ENCODE peak calls at places on chromosomes 6 and 20, in five cellular contexts. Z, I, C, X and R are unnamed samples.

GRCh38 chr20:46415773-46416172 is 9.4 kb upstream of the ELMO2 start:
- DNase-seq in Z (no peak), I (no peak), C (no peak), X (no peak), R (no peak)

GRCh38 chr6:161161889-161162624 is 111.8 kb downstream of the AGPAT4 start:
- DNase-seq in Z (peak; percentile 59), I (no peak), C (peak; percentile 20), X (peak; percentile 44), R (peak; percentile 57)

GRCh38 chr6:91081452-91082067 is 494.7 kb upstream of the MAP3K7 start:
- DNase-seq in Z (peak; percentile 40), I (peak; percentile 16), C (peak; percentile 40), X (peak; percentile 79), R (peak; percentile 68)

GRCh38 chr20:8443464-8444072 is 311.5 kb downstream of the PLCB1 start:
- DNase-seq in Z (no peak), I (no peak), C (no peak), X (no peak), R (no peak)

GRCh38 chr6:111175135-111175534 is 87.8 kb downstream of the SLC16A10 start:
- DNase-seq in Z (no peak), I (peak; percentile 10), C (no peak), X (peak; percentile 68), R (no peak)

GRCh38 chr6:141744971-141745370 is 387.8 kb upstream of the GJE1 start:
- DNase-seq in Z (peak; percentile 53), I (peak; percentile 16), C (no peak), X (no peak), R (peak; percentile 46)

GRCh38 chr6:110999634-111000270 is 17.9 kb downstream of the RPF2 start:
- DNase-seq in Z (peak; percentile 12), I (no peak), C (peak; percentile 16), X (peak; percentile 55), R (peak; percentile 68)

GRCh38 chr6:160101262-160102205 is 20.1 kb upstream of the SLC22A1 start:
- DNase-seq in Z (no peak), I (no peak), C (no peak), X (peak; percentile 29), R (no peak)

GRCh38 chr6:7469696-7470095 is 71.8 kb upstream of the DSP start:
- DNase-seq in Z (no peak), I (no peak), C (no peak), X (no peak), R (peak; percentile 27)

GRCh38 chr6:7471171-7471570 is 70.3 kb upstream of the DSP start:
- DNase-seq in Z (no peak), I (no peak), C (no peak), X (no peak), R (no peak)

GRCh38 chr6:7467007-7467897 is 74.2 kb upstream of the DSP start:
- DNase-seq in Z (peak; percentile 18), I (no peak), C (no peak), X (no peak), R (peak; percentile 39)

GRCh38 chr6:7463785-7464184 is 74.2 kb downstream of the RIOK1 start:
- DNase-seq in Z (no peak), I (peak; percentile 17), C (peak; percentile 65), X (no peak), R (peak; percentile 8)

DNA sequence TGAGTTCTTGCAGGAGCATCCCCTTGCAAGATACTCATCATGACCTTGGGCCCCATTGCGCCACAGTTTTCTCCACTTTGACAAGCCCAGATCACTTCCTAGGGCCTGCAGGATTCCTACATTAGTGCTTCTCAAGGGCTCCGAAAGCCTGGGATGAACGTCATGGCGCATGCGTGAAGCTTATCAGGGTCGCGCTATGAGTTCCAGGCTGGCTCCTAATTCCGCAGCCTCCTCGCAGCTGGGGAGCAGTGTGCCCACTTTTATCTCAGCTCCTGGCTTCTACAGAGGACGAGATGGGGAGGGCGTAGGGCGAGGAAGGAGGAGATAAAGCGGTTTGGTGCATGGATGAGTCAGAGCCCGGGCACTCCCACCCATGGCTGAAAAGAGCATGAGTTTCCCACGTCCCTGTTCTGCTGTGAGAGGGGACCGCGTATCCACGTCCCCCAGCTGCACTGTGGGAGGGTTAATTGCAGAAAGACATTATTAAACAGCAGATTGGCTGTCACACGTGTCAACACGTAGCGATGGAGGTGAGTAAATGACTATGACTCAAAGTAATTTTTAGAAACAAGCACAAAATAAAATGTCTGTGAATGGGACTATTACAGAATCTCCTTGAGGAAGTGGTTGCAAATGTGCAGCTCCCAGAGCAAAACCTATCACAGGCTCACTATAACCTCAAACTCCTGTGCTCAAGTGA is 72.9 kb upstream of the DSP start:
- DNase-seq in Z (peak; percentile 41), I (no peak), C (peak; percentile 54), X (peak; percentile 40), R (peak; percentile 68)
- H3K4me3 ChIP-seq in Z (peak overlapping the region; percentile 22), I (no peak overlapping the region), C (no peak overlapping the region), X (peak overlapping the region; percentile 24), R (peak overlapping the region; percentile 38)

DNA sequence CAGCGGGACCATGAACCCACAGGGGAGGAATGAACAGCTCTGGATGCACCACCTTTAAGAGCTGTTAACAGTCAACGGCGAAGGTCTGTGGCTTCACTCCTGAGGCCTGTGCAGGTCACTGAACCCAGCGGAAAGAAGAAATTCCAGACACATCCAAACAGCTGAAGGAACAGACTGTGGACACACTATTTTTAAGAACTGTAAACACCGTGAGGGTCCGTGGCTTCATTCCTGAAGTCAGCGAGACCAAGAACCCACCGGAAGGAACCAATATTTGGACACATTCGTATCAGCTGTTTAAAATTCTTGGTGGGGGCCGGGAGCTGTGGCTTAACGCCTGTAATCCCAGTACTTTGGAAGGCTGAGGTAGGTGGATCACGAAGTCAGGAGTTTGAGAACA is 5.4 kb upstream of the TMEM14B start:
- DNase-seq in Z (no peak), I (no peak), C (no peak), X (no peak), R (no peak)
- TF ChIP-seq CTCF in Z (no peak), I (no peak), C (no peak), X (no peak), R (no peak)

DNA sequence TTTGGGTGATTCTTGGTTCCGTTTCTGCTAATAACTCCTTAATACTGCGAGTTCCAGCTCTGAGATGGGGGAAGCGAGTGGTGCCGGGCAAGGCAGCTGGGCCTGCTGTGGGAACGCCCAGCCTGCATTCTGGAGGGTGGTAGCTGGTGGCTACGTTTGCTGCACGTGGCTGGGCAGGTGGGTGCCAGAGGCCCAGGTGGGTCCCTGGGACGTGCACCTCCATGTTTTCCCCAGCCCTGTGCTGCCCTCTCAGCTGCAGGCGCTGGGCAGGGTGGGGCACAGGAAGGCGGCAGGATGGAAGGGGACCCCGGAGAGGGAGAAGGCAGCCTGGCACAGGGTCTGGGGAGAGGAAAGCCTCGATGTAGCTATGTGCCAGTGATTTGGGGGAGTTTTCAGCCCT is 388.8 kb downstream of the CDH4 start:
- DNase-seq in Z (no peak), I (no peak), C (no peak), X (no peak), R (no peak)
- H3K4me3 ChIP-seq in Z (no peak overlapping the region), I (no peak overlapping the region), C (no peak overlapping the region), X (no peak overlapping the region), R (no peak overlapping the region)

GRCh38 chr20:43409041-43409913 is 48.4 kb upstream of the SRSF6 start:
- DNase-seq in Z (no peak), I (peak; percentile 19), C (peak; percentile 24), X (peak; percentile 20), R (peak; percentile 73)

GRCh38 chr20:43404880-43405279 is 52.8 kb upstream of the SRSF6 start:
- DNase-seq in Z (no peak), I (no peak), C (peak; percentile 25), X (no peak), R (peak; percentile 21)
- TF ChIP-seq CTCF in Z (no peak), I (peak; percentile 40), C (peak; percentile 46), X (peak; percentile 12), R (peak; percentile 35)

GRCh38 chr6:41682497-41682961 is 44.3 kb downstream of the MDFI start:
- DNase-seq in Z (no peak), I (no peak), C (no peak), X (peak; percentile 9), R (no peak)
- H3K4me3 ChIP-seq in Z (no peak overlapping the region), I (no peak overlapping the region), C (no peak overlapping the region), X (no peak overlapping the region), R (no peak overlapping the region)

GRCh38 chr6:48977573-48977972 is 485.5 kb downstream of the MMUT start:
- DNase-seq in Z (no peak), I (no peak), C (no peak), X (no peak), R (no peak)

GRCh38 chr6:48973486-48973885 is 489.6 kb downstream of the MMUT start:
- DNase-seq in Z (no peak), I (no peak), C (no peak), X (no peak), R (peak; percentile 45)

GRCh38 chr6:48979806-48980205 is 483.2 kb downstream of the MMUT start:
- DNase-seq in Z (no peak), I (no peak), C (no peak), X (no peak), R (no peak)

GRCh38 chr6:48979085-48979484 is 484.0 kb downstream of the MMUT start:
- DNase-seq in Z (no peak), I (no peak), C (no peak), X (no peak), R (no peak)

DNA sequence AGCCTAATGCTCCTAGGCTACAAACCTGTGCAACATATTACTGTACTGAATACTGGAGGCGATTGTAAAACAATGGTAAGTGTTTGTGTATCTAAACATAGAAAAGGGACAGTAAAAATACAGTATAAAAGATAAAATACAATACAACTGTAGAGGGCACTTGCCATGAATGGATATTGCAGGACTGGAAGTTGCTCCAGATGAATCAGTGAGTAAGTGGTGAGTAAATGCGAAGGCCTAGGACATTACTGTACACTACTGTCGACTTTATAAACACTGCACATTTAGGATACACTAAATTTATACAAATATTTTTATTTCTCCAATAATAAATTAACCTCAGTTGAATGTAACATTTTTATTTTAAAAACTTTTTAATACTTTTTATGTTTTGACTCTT is 485.0 kb downstream of the MMUT start:
- DNase-seq in Z (peak; percentile 4), I (no peak), C (peak; percentile 14), X (no peak), R (no peak)
- TF ChIP-seq CTCF in Z (no peak), I (no peak), C (no peak), X (no peak), R (no peak)